ENCODE peak calls at places on chromosomes 4 and X, in six cellular contexts. A is GM18507; P is RKO; E is NCI-H1092; W is CD8-positive, alpha-beta T cell; S is RWPE1. B is an unnamed sample.
A peak's percentile ranks its signal among the peaks of the same experiment; 100 is the strongest.

GRCh38 chr4:15774020-15774420 is 4.1 kb upstream of the CD38 start:
- DNase-seq in A (no peak), P (no peak), E (no peak), W (no peak), S (no peak), B (peak; percentile 16)

GRCh38 chr4:85243857-85244256 is 231.1 kb upstream of the ARHGAP24 start:
- DNase-seq in A (no peak), P (peak; percentile 3), E (no peak), W (no peak), S (no peak), B (no peak)

GRCh38 chr4:140061194-140061593 is 92.8 kb downstream of the MAML3 start:
- DNase-seq in A (no peak), P (no peak), E (no peak), W (no peak), S (no peak), B (no peak)

GRCh38 chrX:57286507-57287251 is at the start of gene FAAH2:
- DNase-seq in A (no peak), P (peak; percentile 50), E (peak; percentile 44), W (peak; percentile 39), S (peak; percentile 57), B (peak; percentile 87)

GRCh38 chrX:148771440-148771839 is 271.0 kb downstream of the AFF2 start:
- DNase-seq in A (no peak), P (no peak), E (no peak), W (no peak), S (no peak), B (peak; percentile 3)

GRCh38 chr4:63729519-63729918 is 679.7 kb downstream of the TECRL start:
- DNase-seq in A (no peak), P (no peak), E (no peak), W (no peak), S (no peak), B (no peak)

GRCh38 chr4:119139822-119140252 is 4.2 kb downstream of the MYOZ2 start:
- DNase-seq in A (no peak), P (no peak), E (no peak), W (no peak), S (no peak), B (no peak)

GRCh38 chr4:43132010-43132582 is 239.6 kb downstream of the GRXCR1 start:
- DNase-seq in A (peak; percentile 15), P (peak; percentile 70), E (peak; percentile 50), W (no peak), S (peak; percentile 49), B (peak; percentile 9)

GRCh38 chr4:168830777-168831512 is 179.1 kb downstream of the CBR4 start:
- DNase-seq in A (no peak), P (peak; percentile 68), E (no peak), W (no peak), S (no peak), B (no peak)

GRCh38 chrX:132016628-132017430 is 6.3 kb upstream of the STK26 start:
- DNase-seq in A (no peak), P (no peak), E (no peak), W (no peak), S (no peak), B (no peak)

GRCh38 chrX:24201216-24201615 is 51.7 kb downstream of the ZFX start:
- DNase-seq in A (no peak), P (no peak), E (no peak), W (no peak), S (no peak), B (peak; percentile 21)

GRCh38 chr4:153497988-153498967 is 32.1 kb downstream of the TMEM131L start:
- DNase-seq in A (no peak), P (no peak), E (no peak), W (no peak), S (no peak), B (no peak)

GRCh38 chr4:61200195-61200990 is at the start of gene ADGRL3:
- DNase-seq in A (no peak), P (no peak), E (peak; percentile 88), W (no peak), S (peak; percentile 13), B (peak; percentile 42)

GRCh38 chr4:124415206-124415605 is 297.3 kb downstream of the ANKRD50 start:
- DNase-seq in A (no peak), P (no peak), E (no peak), W (no peak), S (no peak), B (no peak)

GRCh38 chr4:25031077-25031606 is 396 bp upstream of the LGI2 start:
- DNase-seq in A (no peak), P (no peak), E (peak; percentile 44), W (no peak), S (no peak), B (no peak)

GRCh38 chrX:23854122-23854521 is 53.6 kb downstream of the APOO start:
- DNase-seq in A (no peak), P (no peak), E (no peak), W (no peak), S (no peak), B (no peak)